ENCODE peak calls at places on chromosomes 12 and 14, in five cellular contexts. X is T-cell, K is RWPE1, N is HCEC 1CT, U is pancreas. Q is an unnamed sample.

GRCh38 chr12:28025821-28026505 is 53.4 kb upstream of the PTHLH start:
- DNase-seq in X (no peak), K (no peak), N (no peak), U (no peak), Q (no peak)

GRCh38 chr12:95922231-95922630 is 20.2 kb downstream of the CCDC38 start:
- DNase-seq in X (no peak), K (no peak), N (no peak), U (no peak), Q (peak)

GRCh38 chr14:69780092-69780491 is 13.2 kb downstream of the SRSF5 start:
- DNase-seq in X (no peak), K (no peak), N (no peak), U (no peak), Q (no peak)

GRCh38 chr14:68137704-68138619 is 318.4 kb downstream of the RAD51B start:
- DNase-seq in X (no peak), K (peak), N (peak), U (no peak), Q (peak)

GRCh38 chr14:81122326-81122725 is 98.4 kb downstream of the GTF2A1 start:
- DNase-seq in X (no peak), K (no peak), N (no peak), U (no peak), Q (no peak)

GRCh38 chr12:103205906-103206305 is 248.4 kb downstream of the ASCL1 start:
- DNase-seq in X (no peak), K (peak), N (no peak), U (no peak), Q (no peak)

GRCh38 chr14:50943943-50944646 is at the start of gene PYGL:
- DNase-seq in X (no peak), K (peak), N (peak), U (peak), Q (peak)

GRCh38 chr12:29611906-29612305 is 114.4 kb upstream of the OVCH1 start:
- DNase-seq in X (no peak), K (no peak), N (peak), U (no peak), Q (peak)

GRCh38 chr12:18462437-18462836 is 201.1 kb downstream of the PIK3C2G start:
- DNase-seq in X (no peak), K (no peak), N (peak), U (no peak), Q (peak)

GRCh38 chr14:22691171-22691570 is 47.0 kb upstream of the OR6J1 start:
- DNase-seq in X (no peak), K (no peak), N (peak), U (no peak), Q (peak)

GRCh38 chr14:22463763-22464173 is 125.3 kb downstream of the DAD1 start:
- DNase-seq in X (no peak), K (no peak), N (no peak), U (peak), Q (no peak)

GRCh38 chr12:109716512-109717389 is 3.1 kb downstream of the FAM222A start:
- DNase-seq in X (no peak), K (no peak), N (no peak), U (no peak), Q (peak)

GRCh38 chr12:121334513-121335343 is 17.5 kb downstream of the ANAPC5 start:
- DNase-seq in X (no peak), K (peak), N (peak), U (no peak), Q (peak)

GRCh38 chr14:33986804-33987203 is 35.9 kb upstream of the EGLN3 start:
- DNase-seq in X (no peak), K (peak), N (no peak), U (no peak), Q (peak)

GRCh38 chr14:56482306-56482705 is 97.3 kb upstream of the TMEM260 start:
- DNase-seq in X (no peak), K (no peak), N (no peak), U (no peak), Q (peak)

GRCh38 chr14:74547331-74547927 is 53.9 kb downstream of the ISCA2 start:
- DNase-seq in X (no peak), K (no peak), N (no peak), U (no peak), Q (no peak)

GRCh38 chr12:117854339-117855012 is 114.3 kb downstream of the KSR2 start:
- DNase-seq in X (no peak), K (peak), N (peak), U (no peak), Q (peak)

GRCh38 chr12:116384629-116385485 is 107.4 kb upstream of the MED13L start:
- DNase-seq in X (no peak), K (no peak), N (peak), U (no peak), Q (peak)

GRCh38 chr14:51157012-51157411 is 62.1 kb upstream of the TRIM9 start:
- DNase-seq in X (no peak), K (peak), N (peak), U (no peak), Q (peak)

GRCh38 chr12:49086116-49086515 is 8.5 kb downstream of the DHH start:
- DNase-seq in X (no peak), K (no peak), N (peak), U (no peak), Q (peak)

GRCh38 chr12:26266881-26267280 is 71.5 kb downstream of the SSPN start:
- DNase-seq in X (no peak), K (no peak), N (no peak), U (no peak), Q (no peak)

GRCh38 chr12:60205500-60205899 is 609.7 kb downstream of the SLC16A7 start:
- DNase-seq in X (no peak), K (no peak), N (peak), U (no peak), Q (peak)

GRCh38 chr12:130374083-130374482 is 36.4 kb downstream of the PIWIL1 start:
- DNase-seq in X (no peak), K (no peak), N (no peak), U (no peak), Q (no peak)

GRCh38 chr12:28026701-28027100 is 54.2 kb upstream of the PTHLH start:
- DNase-seq in X (no peak), K (peak), N (no peak), U (no peak), Q (no peak)

GRCh38 chr12:58099476-58099875 is 158.1 kb downstream of the ATP23 start:
- DNase-seq in X (no peak), K (no peak), N (no peak), U (no peak), Q (no peak)